ENCODE peak calls at places on chromosome 21, in ten cellular contexts. B is tibial artery; K is aorta; C is H9; M is transverse colon; Q is HepG2; E is left ventricle myocardium superior; F is T47D; P is AML-193; J is stimulated activated CD4-positive, alpha-beta T cell treated with anti-CD3 and anti-CD28 coated beads, Interleukin-12 subunit alpha, Interleukin-12 subunit beta, amount 100 ng/mL, for 4 hours. H is an unnamed sample.
A peak's percentile ranks its signal among the peaks of the same experiment; 100 is the strongest.

GRCh38 chr21:14880922-14881321 is 183.9 kb downstream of the NRIP1 start:
- DNase-seq in B (no peak), K (no peak), C (no peak), M (no peak), Q (no peak), E (no peak), F (no peak), P (no peak), J (no peak), H (no peak)

GRCh38 chr21:33685613-33686197 is 43.4 kb downstream of the ITSN1 start:
- DNase-seq in B (no peak), K (no peak), C (no peak), M (no peak), Q (peak; percentile 77), E (no peak), F (no peak), P (no peak), J (no peak), H (no peak)

GRCh38 chr21:41972511-41973205 is 18.8 kb upstream of the C2CD2 start:
- DNase-seq in B (no peak), K (no peak), C (no peak), M (no peak), Q (no peak), E (no peak), F (peak; percentile 40), P (no peak), J (no peak), H (no peak)

GRCh38 chr21:44699502-44700001 is 2.6 kb downstream of the KRTAP10-12 start:
- DNase-seq in B (peak; percentile 57), K (no peak), C (no peak), M (no peak), Q (no peak), E (no peak), F (no peak), P (no peak), J (no peak), H (peak; percentile 40)

GRCh38 chr21:42524341-42525227 is 10.9 kb downstream of the SLC37A1 start:
- DNase-seq in B (peak; percentile 86), K (peak; percentile 88), C (peak; percentile 61), M (peak; percentile 81), Q (peak; percentile 9), E (peak; percentile 79), F (peak; percentile 89), P (no peak), J (no peak), H (peak; percentile 74)

GRCh38 chr21:38815060-38815405 is 9.3 kb downstream of the ETS2 start:
- DNase-seq in B (no peak), K (no peak), C (no peak), M (no peak), Q (no peak), E (no peak), F (no peak), P (no peak), J (no peak), H (no peak)

GRCh38 chr21:39208624-39209333 is 25.5 kb upstream of the PSMG1 start:
- DNase-seq in B (no peak), K (no peak), C (no peak), M (peak; percentile 25), Q (no peak), E (no peak), F (no peak), P (no peak), J (no peak), H (no peak)

GRCh38 chr21:29257701-29258100 is 41.0 kb upstream of the BACH1 start:
- DNase-seq in B (no peak), K (no peak), C (no peak), M (no peak), Q (peak; percentile 6), E (no peak), F (no peak), P (no peak), J (no peak), H (no peak)

GRCh38 chr21:26909972-26910371 is 56.9 kb downstream of the ADAMTS5 start:
- DNase-seq in B (no peak), K (no peak), C (peak; percentile 53), M (no peak), Q (no peak), E (no peak), F (peak; percentile 20), P (no peak), J (no peak), H (no peak)

GRCh38 chr21:31248598-31248997 is 95.5 kb downstream of the TIAM1 start:
- DNase-seq in B (no peak), K (no peak), C (no peak), M (no peak), Q (no peak), E (no peak), F (no peak), P (no peak), J (no peak), H (no peak)

GRCh38 chr21:39034590-39035536 is 148.4 kb downstream of the PSMG1 start:
- DNase-seq in B (no peak), K (peak; percentile 39), C (no peak), M (no peak), Q (no peak), E (no peak), F (no peak), P (no peak), J (no peak), H (no peak)

GRCh38 chr21:34037446-34037845 is 35.9 kb upstream of the MRPS6 start:
- DNase-seq in B (no peak), K (no peak), C (no peak), M (no peak), Q (no peak), E (no peak), F (no peak), P (no peak), J (no peak), H (no peak)

GRCh38 chr21:28789571-28789970 is 203.1 kb downstream of the LTN1 start:
- DNase-seq in B (no peak), K (no peak), C (no peak), M (no peak), Q (no peak), E (no peak), F (no peak), P (no peak), J (no peak), H (no peak)

GRCh38 chr21:25657140-25657539 is 18.1 kb downstream of the JAM2 start:
- DNase-seq in B (no peak), K (no peak), C (no peak), M (no peak), Q (no peak), E (no peak), F (no peak), P (no peak), J (no peak), H (no peak)